ENCODE peak calls at places on chromosomes 7 and 10, in seven cellular contexts. I is HCT116, U is ovary, A is sigmoid colon, O is neuronal stem cell, N is testis, Z is fibroblast of lung. J is an unnamed sample.

GRCh38 chr10:91880310-91880709 is 29.0 kb downstream of the FGFBP3 start:
- DNase-seq in I (no peak), U (no peak), A (no peak), O (peak; percentile 31), N (no peak), Z (no peak), J (no peak)

GRCh38 chr7:81501220-81501619 is 268.6 kb downstream of the HGF start:
- DNase-seq in I (peak; percentile 13), U (no peak), A (no peak), O (no peak), N (no peak), Z (peak; percentile 44), J (no peak)

GRCh38 chr10:114305521-114305925 is 66.5 kb downstream of the VWA2 start:
- DNase-seq in I (no peak), U (no peak), A (peak; percentile 64), O (no peak), N (no peak), Z (no peak), J (no peak)

GRCh38 chr10:50615654-50616053 is 8.1 kb downstream of the SGMS1 start:
- DNase-seq in I (no peak), U (no peak), A (no peak), O (no peak), N (no peak), Z (no peak), J (no peak)

GRCh38 chr7:23759556-23760391 is 49.8 kb downstream of the STK31 start:
- DNase-seq in I (peak; percentile 51), U (no peak), A (no peak), O (no peak), N (no peak), Z (peak; percentile 93), J (no peak)

GRCh38 chr7:151456782-151457181 is 16.8 kb upstream of the CRYGN start:
- DNase-seq in I (no peak), U (no peak), A (no peak), O (no peak), N (no peak), Z (no peak), J (peak; percentile 83)

GRCh38 chr10:373516-374309 is 238.5 kb downstream of the ZMYND11 start:
- DNase-seq in I (no peak), U (no peak), A (peak; percentile 84), O (peak; percentile 12), N (no peak), Z (peak; percentile 95), J (no peak)

GRCh38 chr7:20846791-20847190 is 60.1 kb upstream of the SP8 start:
- DNase-seq in I (no peak), U (no peak), A (no peak), O (no peak), N (no peak), Z (no peak), J (no peak)

GRCh38 chr10:968546-969199 is 19.6 kb upstream of the GTPBP4 start:
- DNase-seq in I (no peak), U (no peak), A (no peak), O (no peak), N (no peak), Z (peak; percentile 47), J (no peak)

GRCh38 chr10:86946215-86947170 is 10.9 kb downstream of the MMRN2 start:
- DNase-seq in I (no peak), U (peak; percentile 55), A (peak; percentile 81), O (no peak), N (no peak), Z (no peak), J (no peak)

GRCh38 chr7:129774871-129775694 is 163.6 kb downstream of the NRF1 start:
- DNase-seq in I (no peak), U (no peak), A (no peak), O (no peak), N (no peak), Z (no peak), J (no peak)

GRCh38 chr10:71395621-71396020 is 1.1 kb upstream of the CDH23 start:
- DNase-seq in I (no peak), U (no peak), A (no peak), O (no peak), N (no peak), Z (no peak), J (no peak)

GRCh38 chr10:89120931-89121907 is 85.9 kb downstream of the CH25H start:
- DNase-seq in I (no peak), U (no peak), A (no peak), O (no peak), N (no peak), Z (peak; percentile 51), J (no peak)

GRCh38 chr7:30421647-30422196 is 56.9 kb downstream of the NOD1 start:
- DNase-seq in I (no peak), U (no peak), A (no peak), O (no peak), N (no peak), Z (no peak), J (no peak)

GRCh38 chr7:130189281-130189782 is 15.9 kb downstream of the TMEM209 start:
- DNase-seq in I (no peak), U (no peak), A (no peak), O (no peak), N (no peak), Z (peak; percentile 80), J (no peak)

GRCh38 chr7:568681-569035 is 49.0 kb upstream of the PDGFA start:
- DNase-seq in I (no peak), U (peak; percentile 40), A (no peak), O (no peak), N (peak; percentile 65), Z (no peak), J (no peak)

GRCh38 chr7:94908204-94909022 is 1.0 kb downstream of the PPP1R9A start:
- DNase-seq in I (peak; percentile 16), U (peak; percentile 47), A (peak; percentile 72), O (peak; percentile 76), N (peak; percentile 72), Z (peak; percentile 33), J (no peak)

GRCh38 chr10:66782776-66783175 is 143.1 kb upstream of the LRRTM3 start:
- DNase-seq in I (no peak), U (no peak), A (no peak), O (no peak), N (no peak), Z (peak; percentile 52), J (no peak)

GRCh38 chr7:27243340-27244163 is 950 bp downstream of the EVX1 start:
- DNase-seq in I (no peak), U (no peak), A (no peak), O (no peak), N (no peak), Z (no peak), J (no peak)

GRCh38 chr10:817371-817770 is 114.1 kb downstream of the LARP4B start:
- DNase-seq in I (no peak), U (no peak), A (no peak), O (no peak), N (no peak), Z (no peak), J (no peak)

GRCh38 chr10:3693031-3693714 is 91.8 kb downstream of the KLF6 start:
- DNase-seq in I (no peak), U (no peak), A (no peak), O (no peak), N (peak; percentile 36), Z (peak; percentile 22), J (no peak)

GRCh38 chr10:36736311-36736710 is 389.1 kb upstream of the ANKRD30A start:
- DNase-seq in I (no peak), U (no peak), A (no peak), O (no peak), N (no peak), Z (no peak), J (no peak)

GRCh38 chr10:77290528-77291155 is 347.0 kb downstream of the KCNMA1 start:
- DNase-seq in I (no peak), U (no peak), A (peak; percentile 17), O (no peak), N (no peak), Z (peak; percentile 97), J (no peak)

GRCh38 chr7:55464422-55464821 is 99.3 kb downstream of the LANCL2 start:
- DNase-seq in I (no peak), U (no peak), A (no peak), O (no peak), N (no peak), Z (no peak), J (no peak)
- H3K4me1 ChIP-seq in I (no peaks in the 10 kb centered on the region), U (no peaks in the 10 kb centered on the region), A (no peaks in the 10 kb centered on the region), O (no peaks in the 10 kb centered on the region), N (no peaks in the 10 kb centered on the region), Z (no peaks in the 10 kb centered on the region), J (no peaks in the 10 kb centered on the region)

GRCh38 chr10:13916384-13916947 is 329.7 kb downstream of the PRPF18 start:
- DNase-seq in I (no peak), U (no peak), A (no peak), O (no peak), N (no peak), Z (no peak), J (no peak)
- H3K27ac ChIP-seq in I (no peak overlapping the region), U (no peak overlapping the region), A (no peak overlapping the region), O (no peak overlapping the region), N (no peak overlapping the region), Z (no peak overlapping the region), J (no peak overlapping the region)

DNA sequence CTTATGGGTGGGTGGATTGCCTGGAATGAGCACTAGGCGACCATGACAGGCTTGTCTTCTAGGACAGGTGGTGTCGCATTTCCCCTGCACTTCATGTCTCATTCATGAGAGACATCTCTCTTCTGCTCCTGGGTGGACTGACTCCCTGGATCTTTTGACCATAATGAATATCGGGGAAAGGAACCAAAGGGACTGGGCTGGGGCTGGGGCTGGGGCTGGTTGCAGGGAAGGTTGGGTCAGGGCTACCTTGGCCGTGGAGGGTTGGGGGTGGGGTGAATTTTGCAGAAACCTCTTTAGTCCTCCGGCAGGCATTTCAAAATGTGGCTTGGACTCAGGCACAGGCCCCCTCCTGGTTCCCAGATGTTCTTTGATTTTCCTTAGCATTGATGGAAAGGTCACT is 319.2 kb downstream of the ZNF716 start:
- DNase-seq in I (no peak), U (no peak), A (no peak), O (no peak), N (no peak), Z (no peak), J (no peak)
- H3K9me3 ChIP-seq in I (no peaks in the 10 kb centered on the region), U (no peaks in the 10 kb centered on the region), A (no peaks in the 10 kb centered on the region), O (no peaks in the 10 kb centered on the region), N (no peaks in the 10 kb centered on the region), Z (no peaks in the 10 kb centered on the region), J (peaks cover 4% of the 10 kb centered on the region)

DNA sequence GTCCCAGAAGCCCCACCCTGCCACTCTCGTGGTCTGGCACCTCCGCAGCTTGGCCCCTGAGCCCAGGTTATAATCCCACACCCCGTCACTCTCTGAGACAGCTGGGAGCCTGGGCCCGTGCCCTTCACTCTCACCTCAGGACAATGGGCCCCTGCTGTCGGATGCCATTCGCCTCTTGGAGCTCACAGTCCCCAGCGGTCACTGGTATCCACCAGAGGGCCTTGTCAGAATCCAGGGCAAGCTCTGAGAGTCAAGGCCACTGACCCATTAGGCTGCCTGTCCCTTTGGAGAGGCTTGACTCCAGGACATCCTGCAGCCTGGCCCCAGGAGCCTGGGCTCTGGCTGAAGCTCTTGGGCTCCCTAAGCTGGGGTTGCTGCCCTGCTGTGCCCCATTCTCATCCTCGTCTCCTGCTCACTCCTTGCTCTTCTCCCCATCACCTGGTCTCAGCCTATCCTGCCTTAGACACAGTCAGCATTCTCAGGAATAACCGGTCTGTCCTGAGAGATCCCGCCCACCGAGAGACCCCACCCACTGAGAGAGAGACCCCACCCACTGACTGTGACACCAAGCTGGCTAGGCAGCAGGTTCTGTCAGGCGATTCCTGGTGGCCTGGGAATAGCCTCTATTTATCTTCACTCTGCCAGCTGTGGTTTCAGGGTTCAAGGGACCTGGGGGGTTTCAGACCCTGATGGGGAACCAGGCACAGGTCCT is 27.7 kb downstream of the CPXM2 start:
- DNase-seq in I (no peak), U (no peak), A (no peak), O (no peak), N (no peak), Z (no peak), J (no peak)
- H3K4me1 ChIP-seq in I (no peaks in the 10 kb centered on the region), U (no peaks in the 10 kb centered on the region), A (peaks cover 96% of the 10 kb centered on the region), O (peaks cover 4% of the 10 kb centered on the region), N (peaks cover 5% of the 10 kb centered on the region), Z (no peaks in the 10 kb centered on the region), J (no peaks in the 10 kb centered on the region)